ENCODE peak calls at places on chromosomes 2 and 18, in eight cellular contexts. Y, H, G, E, J, P, M and L are unnamed samples.

GRCh38 chr2:110745048-110745447 is 12.7 kb downstream of the ACOXL start:
- DNase-seq in Y (no peak), J (no peak), P (no peak), H (no peak), G (no peak), E (no peak), M (no peak), L (no peak)

GRCh38 chr2:180734382-180734781 is 246.0 kb upstream of the UBE2E3 start:
- DNase-seq in Y (no peak), M (no peak), H (no peak), P (no peak), E (no peak), J (no peak), G (no peak), L (no peak)

GRCh38 chr2:234500394-234501006 is 3.6 kb upstream of the ARL4C start:
- DNase-seq in E (no peak), J (peak), M (no peak), Y (peak), P (peak), H (peak), G (no peak), L (no peak)

GRCh38 chr18:70289351-70290330 is 796 bp downstream of the SOCS6 start:
- DNase-seq in J (no peak), P (peak), M (peak), E (no peak), Y (peak), H (peak), G (peak), L (no peak)

GRCh38 chr2:40579247-40579646 is 127.4 kb upstream of the SLC8A1 start:
- DNase-seq in H (no peak), E (no peak), Y (no peak), M (no peak), G (no peak), P (no peak), J (no peak), L (no peak)

GRCh38 chr2:208042041-208042440 is 16.7 kb upstream of the PLEKHM3 start:
- DNase-seq in J (peak), P (no peak), H (peak), E (no peak), Y (no peak), M (no peak), G (no peak), L (no peak)

GRCh38 chr2:98324181-98324580 is 22.1 kb upstream of the CNGA3 start:
- DNase-seq in Y (no peak), G (no peak), H (no peak), J (no peak), P (no peak), M (no peak), E (no peak), L (no peak)

GRCh38 chr2:97713296-97714083 is at the start of gene ZAP70:
- DNase-seq in H (no peak), Y (no peak), P (no peak), G (no peak), M (no peak), J (peak), E (no peak), L (no peak)

GRCh38 chr2:71933467-71934319 is 214.0 kb downstream of the CYP26B1 start:
- DNase-seq in P (no peak), G (peak), E (no peak), Y (no peak), J (peak), M (no peak), H (no peak), L (no peak)

GRCh38 chr2:120680136-120680761 is 55.4 kb upstream of the GLI2 start:
- DNase-seq in G (peak), H (peak), Y (peak), P (peak), J (peak), E (peak), M (peak), L (peak)

GRCh38 chr2:231133365-231134114 is 8.7 kb upstream of the HTR2B start:
- DNase-seq in P (no peak), J (peak), M (no peak), E (no peak), G (no peak), Y (no peak), H (no peak), L (no peak)

GRCh38 chr2:134912406-134912805 is 6.2 kb upstream of the CCNT2 start:
- DNase-seq in M (no peak), Y (no peak), P (no peak), E (no peak), J (no peak), G (no peak), H (no peak), L (no peak)

GRCh38 chr2:111205774-111206173 is 85.1 kb downstream of the BCL2L11 start:
- DNase-seq in P (no peak), J (no peak), M (no peak), H (no peak), E (no peak), Y (no peak), G (no peak), L (no peak)

GRCh38 chr2:181289698-181290097 is 167.5 kb upstream of the ITGA4 start:
- DNase-seq in P (no peak), J (no peak), M (no peak), E (no peak), H (no peak), G (no peak), Y (no peak), L (no peak)

GRCh38 chr2:159153463-159153862 is 133.0 kb downstream of the WDSUB1 start:
- DNase-seq in J (no peak), P (peak), H (peak), Y (peak), E (no peak), M (no peak), G (no peak), L (no peak)

GRCh38 chr2:7392076-7392787 is 475.0 kb downstream of the RNF144A start:
- DNase-seq in Y (no peak), G (peak), H (no peak), M (no peak), J (no peak), P (no peak), E (no peak), L (no peak)

GRCh38 chr18:58845913-58846312 is 18.8 kb upstream of the ZNF532 start:
- DNase-seq in Y (no peak), J (no peak), P (no peak), M (no peak), E (no peak), G (no peak), H (no peak), L (no peak)

GRCh38 chr2:28588231-28588725 is 92.4 kb downstream of the PLB1 start:
- DNase-seq in P (peak), M (no peak), E (no peak), G (no peak), H (no peak), Y (no peak), J (no peak), L (no peak)

GRCh38 chr2:31049913-31050588 is 88.2 kb downstream of the GALNT14 start:
- DNase-seq in M (no peak), H (no peak), E (no peak), G (no peak), P (no peak), J (no peak), Y (no peak), L (no peak)

GRCh38 chr2:109349555-109350430 is 220.8 kb downstream of the SH3RF3 start:
- DNase-seq in H (no peak), J (no peak), G (no peak), Y (peak), P (no peak), M (no peak), E (no peak), L (no peak)

GRCh38 chr2:99571609-99572344 is 82.0 kb upstream of the REV1 start:
- DNase-seq in M (no peak), H (no peak), E (no peak), Y (no peak), J (no peak), P (no peak), G (no peak), L (no peak)

GRCh38 chr2:1744446-1745170 is at the start of gene PXDN:
- DNase-seq in G (no peak), E (no peak), M (peak), H (peak), P (no peak), J (no peak), Y (no peak), L (no peak)

GRCh38 chr2:157179706-157180105 is 77.8 kb upstream of the GALNT5 start:
- DNase-seq in P (no peak), M (no peak), G (no peak), E (no peak), J (no peak), Y (no peak), H (no peak), L (no peak)

GRCh38 chr18:58640891-58641610 is 12.2 kb upstream of the ALPK2 start:
- DNase-seq in E (no peak), G (no peak), M (no peak), Y (no peak), P (no peak), J (no peak), H (no peak), L (no peak)

GRCh38 chr2:70902067-70902442 is 33.6 kb upstream of the ATP6V1B1 start:
- DNase-seq in G (no peak), E (no peak), Y (no peak), H (no peak), P (no peak), J (peak), M (no peak), L (no peak)

GRCh38 chr2:69131983-69132675 is 119.2 kb downstream of the ANTXR1 start:
- DNase-seq in Y (no peak), J (no peak), E (no peak), H (no peak), G (no peak), P (no peak), M (no peak), L (no peak)

GRCh38 chr2:224982910-224983688 is 59.2 kb downstream of the DOCK10 start:
- DNase-seq in H (peak), E (no peak), G (no peak), M (no peak), J (no peak), Y (peak), P (peak), L (no peak)

GRCh38 chr2:85763831-85764230 is 10.0 kb downstream of the ATOH8 start:
- DNase-seq in J (no peak), G (no peak), H (no peak), Y (no peak), P (no peak), M (no peak), E (no peak), L (no peak)

GRCh38 chr2:178241852-178242551 is 47.7 kb downstream of the OSBPL6 start:
- DNase-seq in P (peak), M (peak), J (no peak), H (peak), E (peak), Y (peak), G (peak), L (peak)

GRCh38 chr18:48264508-48264907 is 144.7 kb downstream of the ZBTB7C start:
- DNase-seq in J (no peak), H (no peak), G (no peak), P (no peak), M (no peak), E (no peak), Y (no peak), L (no peak)

GRCh38 chr2:100470898-100471514 is 724 bp downstream of the NMS start:
- DNase-seq in J (peak), E (no peak), P (no peak), G (peak), M (no peak), Y (no peak), H (no peak), L (no peak)

GRCh38 chr2:71936076-71937030 is 211.3 kb downstream of the CYP26B1 start:
- DNase-seq in G (peak), M (no peak), H (no peak), Y (no peak), E (no peak), J (no peak), P (no peak), L (no peak)

GRCh38 chr2:20660506-20660905 is 6.4 kb upstream of the GDF7 start:
- DNase-seq in H (no peak), G (no peak), E (no peak), J (no peak), P (no peak), M (no peak), Y (no peak), L (no peak)

GRCh38 chr18:49050462-49050861 is 99.7 kb upstream of the SMAD7 start:
- DNase-seq in P (no peak), H (no peak), M (no peak), J (no peak), E (no peak), Y (no peak), G (no peak), L (no peak)

GRCh38 chr2:64652231-64653173 is 1.2 kb downstream of the SERTAD2 start:
- DNase-seq in P (peak), G (no peak), M (peak), J (peak), Y (no peak), E (no peak), H (peak), L (peak)

GRCh38 chr2:130357864-130358263 is 2.0 kb downstream of the PTPN18 start:
- DNase-seq in J (no peak), Y (no peak), M (no peak), G (no peak), E (no peak), H (no peak), P (no peak), L (no peak)

GRCh38 chr2:221969830-221970144 is 329.0 kb downstream of the PAX3 start:
- DNase-seq in P (no peak), H (no peak), Y (no peak), M (no peak), J (no peak), G (no peak), E (no peak), L (no peak)
- TF ChIP-seq EP300 in P (no peak), H (no peak), Y (no peak), M (no peak), J (no peak), G (no peak), E (no peak), L (no peak)

GRCh38 chr2:4675295-4675694 is 971.9 kb downstream of the DCDC2C start:
- DNase-seq in Y (no peak), P (no peak), H (no peak), J (no peak), M (no peak), E (no peak), G (no peak), L (no peak)

GRCh38 chr2:4673025-4673489 is 969.7 kb downstream of the DCDC2C start:
- DNase-seq in J (peak), P (no peak), M (peak), E (no peak), G (peak), Y (no peak), H (no peak), L (peak)

GRCh38 chr2:4674007-4674406 is 970.6 kb downstream of the DCDC2C start:
- DNase-seq in E (no peak), M (no peak), P (no peak), J (no peak), H (no peak), Y (no peak), G (no peak), L (no peak)

GRCh38 chr2:4679391-4679790 is 976.0 kb downstream of the DCDC2C start:
- DNase-seq in J (no peak), Y (no peak), E (no peak), H (no peak), G (no peak), M (no peak), P (no peak), L (no peak)

GRCh38 chr2:4678937-4679336 is 975.6 kb downstream of the DCDC2C start:
- DNase-seq in H (no peak), G (no peak), M (no peak), E (no peak), P (no peak), J (no peak), Y (no peak), L (no peak)
- TF ChIP-seq EP300 in H (no peak), G (no peak), M (no peak), E (no peak), P (no peak), J (no peak), Y (no peak), L (no peak)

GRCh38 chr2:127175406-127175805 is 44.7 kb downstream of the CYP27C1 start:
- DNase-seq in P (peak), H (peak), E (peak), M (peak), G (no peak), J (no peak), Y (no peak), L (no peak)
- TF ChIP-seq EP300 in P (no peak), H (no peak), E (peak), M (no peak), G (no peak), J (no peak), Y (no peak), L (no peak)

GRCh38 chr18:2178036-2178435 is 393.3 kb downstream of the METTL4 start:
- DNase-seq in M (no peak), J (no peak), P (no peak), Y (no peak), G (no peak), E (no peak), H (no peak), L (no peak)

GRCh38 chr18:2168022-2168421 is 403.3 kb downstream of the METTL4 start:
- DNase-seq in E (no peak), Y (no peak), G (no peak), P (no peak), H (no peak), M (no peak), J (no peak), L (no peak)

GRCh38 chr18:2171840-2172625 is 399.3 kb downstream of the METTL4 start:
- DNase-seq in E (no peak), H (no peak), P (no peak), Y (no peak), M (no peak), G (no peak), J (peak), L (no peak)

GRCh38 chr18:2169656-2170055 is 401.6 kb downstream of the METTL4 start:
- DNase-seq in M (no peak), J (no peak), H (no peak), P (no peak), Y (no peak), G (no peak), E (no peak), L (no peak)

GRCh38 chr18:2173464-2173863 is 397.8 kb downstream of the METTL4 start:
- DNase-seq in E (no peak), G (no peak), Y (peak), P (no peak), J (no peak), M (no peak), H (no peak), L (peak)
- TF ChIP-seq EP300 in E (no peak), G (no peak), Y (no peak), P (no peak), J (no peak), M (no peak), H (no peak), L (no peak)

GRCh38 chr2:11245322-11245721 is 90.1 kb downstream of the SLC66A3 start:
- DNase-seq in E (no peak), H (no peak), Y (no peak), J (no peak), P (no peak), M (no peak), G (no peak), L (no peak)
- TF ChIP-seq EP300 in E (no peak), H (no peak), Y (no peak), J (no peak), P (no peak), M (no peak), G (no peak), L (no peak)

GRCh38 chr2:237693281-237694039 is 66.1 kb downstream of the LRRFIP1 start:
- DNase-seq in P (no peak), G (no peak), H (peak), J (peak), Y (no peak), M (peak), E (no peak), L (peak)
- TF ChIP-seq EP300 in P (no peak), G (no peak), H (no peak), J (no peak), Y (no peak), M (no peak), E (no peak), L (no peak)